ENCODE peak calls at places on chromosomes 7 and 10, in nine cellular contexts. R, I, H, O, W, T, E, N and D are unnamed samples.
A peak's percentile ranks its signal among the peaks of the same experiment; 100 is the strongest.

GRCh38 chr7:83861-84632 is 108.3 kb upstream of the FAM20C start:
- DNase-seq in R (no peak), I (no peak), H (no peak), O (no peak), W (no peak), T (no peak), E (no peak), N (no peak), D (no peak)

GRCh38 chr7:54932818-54933543 is 85.8 kb upstream of the EGFR start:
- DNase-seq in R (peak; percentile 73), I (peak; percentile 76), H (peak; percentile 60), O (peak; percentile 84), W (peak; percentile 53), T (no peak), E (no peak), N (no peak), D (peak; percentile 38)

GRCh38 chr7:135644154-135644553 is 18.2 kb upstream of the STMP1 start:
- DNase-seq in R (no peak), I (no peak), H (no peak), O (no peak), W (no peak), T (no peak), E (no peak), N (no peak), D (no peak)

GRCh38 chr10:6034371-6034770 is 27.8 kb downstream of the IL2RA start:
- DNase-seq in R (no peak), I (no peak), H (no peak), O (no peak), W (no peak), T (no peak), E (no peak), N (no peak), D (no peak)

GRCh38 chr7:131400833-131401593 is 73.3 kb downstream of the MKLN1 start:
- DNase-seq in R (peak; percentile 35), I (no peak), H (no peak), O (no peak), W (no peak), T (no peak), E (no peak), N (no peak), D (no peak)

GRCh38 chr10:110208614-110209398 is 1.4 kb downstream of the MXI1 start:
- DNase-seq in R (peak; percentile 27), I (peak; percentile 53), H (no peak), O (no peak), W (peak; percentile 46), T (no peak), E (peak; percentile 39), N (no peak), D (no peak)

GRCh38 chr7:37360469-37360868 is 88.2 kb downstream of the ELMO1 start:
- DNase-seq in R (no peak), I (no peak), H (no peak), O (no peak), W (no peak), T (no peak), E (no peak), N (no peak), D (no peak)

GRCh38 chr7:153190452-153190851 is 430.9 kb downstream of the ACTR3B start:
- DNase-seq in R (no peak), I (peak; percentile 46), H (no peak), O (no peak), W (peak; percentile 3), T (no peak), E (peak; percentile 17), N (no peak), D (no peak)

GRCh38 chr7:70000747-70001348 is 402.6 kb downstream of the AUTS2 start:
- DNase-seq in R (no peak), I (no peak), H (no peak), O (no peak), W (no peak), T (no peak), E (no peak), N (no peak), D (no peak)

GRCh38 chr10:118672766-118673715 is 77.6 kb upstream of the PRLHR start:
- DNase-seq in R (no peak), I (no peak), H (no peak), O (no peak), W (no peak), T (no peak), E (no peak), N (no peak), D (no peak)

GRCh38 chr7:14962778-14963177 is 60.2 kb upstream of the DGKB start:
- DNase-seq in R (no peak), I (no peak), H (no peak), O (no peak), W (no peak), T (no peak), E (no peak), N (no peak), D (no peak)

GRCh38 chr10:3528271-3528670 is 256.7 kb downstream of the KLF6 start:
- DNase-seq in R (no peak), I (no peak), H (no peak), O (no peak), W (peak; percentile 35), T (no peak), E (no peak), N (no peak), D (no peak)

GRCh38 chr10:79023489-79024162 is 45.1 kb upstream of the ZMIZ1 start:
- DNase-seq in R (no peak), I (no peak), H (no peak), O (no peak), W (no peak), T (no peak), E (no peak), N (no peak), D (no peak)

GRCh38 chr10:79342811-79343541 is 4.3 kb upstream of the PPIF start:
- DNase-seq in R (peak; percentile 61), I (no peak), H (no peak), O (no peak), W (no peak), T (no peak), E (no peak), N (no peak), D (no peak)

GRCh38 chr10:178208-178607 is 43.0 kb downstream of the ZMYND11 start:
- DNase-seq in R (peak; percentile 38), I (peak; percentile 78), H (no peak), O (no peak), W (peak; percentile 51), T (no peak), E (peak; percentile 6), N (no peak), D (no peak)

GRCh38 chr10:101310528-101311439 is 43.2 kb upstream of the BTRC start:
- DNase-seq in R (no peak), I (no peak), H (peak; percentile 60), O (no peak), W (no peak), T (no peak), E (no peak), N (no peak), D (no peak)

GRCh38 chr10:31697271-31698168 is 231.1 kb downstream of the ARHGAP12 start:
- DNase-seq in R (peak; percentile 9), I (peak; percentile 58), H (peak; percentile 54), O (peak; percentile 33), W (peak; percentile 8), T (no peak), E (no peak), N (no peak), D (no peak)